ENCODE peak calls at places on chromosomes 16 and 17, in four cellular contexts. G is GM23248, N is K562, M is astrocyte. H is an unnamed sample.

GRCh38 chr16:85461814-85462404 is 151.2 kb upstream of the GSE1 start:
- DNase-seq in G (peak; percentile 76), N (peak; percentile 69), M (peak; percentile 36), H (peak; percentile 75)

GRCh38 chr16:50298075-50298460 is 31.7 kb downstream of the ADCY7 start:
- DNase-seq in G (no peak), N (no peak), M (no peak), H (no peak)

GRCh38 chr16:51237207-51237606 is 86.1 kb upstream of the SALL1 start:
- DNase-seq in G (no peak), N (no peak), M (no peak), H (no peak)

GRCh38 chr17:68719431-68719830 is 118.3 kb upstream of the FAM20A start:
- DNase-seq in G (peak; percentile 87), N (no peak), M (no peak), H (no peak)

GRCh38 chr17:16527298-16527697 is 35.3 kb upstream of the LRRC75A start:
- DNase-seq in G (no peak), N (no peak), M (no peak), H (no peak)

GRCh38 chr16:53600076-53600475 is 97.1 kb upstream of the AKTIP start:
- DNase-seq in G (peak; percentile 24), N (no peak), M (no peak), H (no peak)

GRCh38 chr17:7477392-7478275 is 1.8 kb downstream of the ZBTB4 start:
- DNase-seq in G (peak; percentile 92), N (no peak), M (peak; percentile 85), H (no peak)

GRCh38 chr16:11283820-11284248 is 2.7 kb upstream of the PRM1 start:
- DNase-seq in G (peak; percentile 29), N (no peak), M (no peak), H (no peak)

GRCh38 chr16:8736123-8736680 is 61.2 kb downstream of the TMEM186 start:
- DNase-seq in G (no peak), N (no peak), M (no peak), H (no peak)

GRCh38 chr16:59053911-59054310 is 319.8 kb upstream of the GOT2 start:
- DNase-seq in G (no peak), N (no peak), M (no peak), H (no peak)

GRCh38 chr17:59154335-59154720 is 658 bp downstream of the SKA2 start:
- DNase-seq in G (peak; percentile 80), N (peak; percentile 23), M (peak; percentile 40), H (peak; percentile 75)

GRCh38 chr17:46785696-46786095 is 32.8 kb downstream of the WNT3 start:
- DNase-seq in G (no peak), N (peak; percentile 60), M (no peak), H (no peak)

GRCh38 chr16:87603684-87604571 is 1.6 kb downstream of the JPH3 start:
- DNase-seq in G (no peak), N (no peak), M (no peak), H (no peak)
- TF ChIP-seq EZH2 in G (no peak), N (no peak), M (peak; percentile 66), H (no peak)

DNA sequence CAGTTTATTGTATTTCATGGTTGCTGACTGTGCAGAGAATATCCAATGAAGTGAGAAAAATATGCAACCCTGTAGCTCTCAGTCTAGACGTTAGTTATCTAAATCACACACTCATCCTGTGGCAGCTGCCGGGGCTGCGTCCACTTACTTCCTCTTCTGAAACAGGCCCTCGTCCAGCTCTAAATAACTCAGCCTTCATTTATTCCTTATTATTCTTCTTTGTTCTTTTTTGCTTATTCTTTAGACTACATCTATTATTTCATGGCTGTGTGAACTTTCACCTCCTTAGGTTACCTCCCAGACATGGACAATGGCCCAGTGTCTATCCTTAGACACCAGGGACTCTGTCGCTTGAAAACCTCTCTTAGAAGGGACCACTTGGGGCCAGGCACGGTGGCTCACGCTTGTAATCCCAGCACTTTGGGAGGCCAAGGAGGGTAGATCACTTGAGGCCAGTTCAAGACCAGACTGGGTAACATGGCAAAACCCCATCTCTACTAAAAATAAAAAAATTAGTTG is 3.4 kb upstream of the THUMPD1 start:
- DNase-seq in G (no peak), N (peak; percentile 38), M (no peak), H (no peak)
- H3K27ac ChIP-seq in G (no peak overlapping the region), N (peak overlapping the region; percentile 89), M (no peak overlapping the region), H (no peak overlapping the region)

DNA sequence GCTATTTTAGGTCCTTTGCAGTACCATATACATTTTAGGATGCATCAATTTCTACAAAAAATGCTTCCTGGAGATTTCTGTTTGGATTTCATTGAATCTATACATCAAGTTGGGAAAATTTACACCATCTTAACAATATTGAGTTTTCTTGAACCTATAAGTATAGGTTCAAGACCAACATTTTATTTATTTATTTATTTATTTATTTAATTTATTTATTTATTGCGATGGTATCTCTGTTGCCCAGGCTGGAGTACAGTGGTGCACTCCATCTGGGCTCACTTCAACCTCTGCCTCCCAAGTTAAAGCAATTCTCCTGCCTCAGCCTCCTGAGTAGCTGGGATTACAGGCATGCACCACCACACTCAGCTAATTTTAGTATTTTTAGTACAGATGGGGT is 125.0 kb upstream of the HS3ST2 start:
- DNase-seq in G (no peak), N (no peak), M (no peak), H (no peak)
- H3K27me3 ChIP-seq in G (no peaks in the 10 kb centered on the region), N (peaks cover under 1% of the 10 kb centered on the region), M (no peaks in the 10 kb centered on the region), H (peaks cover 24% of the 10 kb centered on the region)

DNA sequence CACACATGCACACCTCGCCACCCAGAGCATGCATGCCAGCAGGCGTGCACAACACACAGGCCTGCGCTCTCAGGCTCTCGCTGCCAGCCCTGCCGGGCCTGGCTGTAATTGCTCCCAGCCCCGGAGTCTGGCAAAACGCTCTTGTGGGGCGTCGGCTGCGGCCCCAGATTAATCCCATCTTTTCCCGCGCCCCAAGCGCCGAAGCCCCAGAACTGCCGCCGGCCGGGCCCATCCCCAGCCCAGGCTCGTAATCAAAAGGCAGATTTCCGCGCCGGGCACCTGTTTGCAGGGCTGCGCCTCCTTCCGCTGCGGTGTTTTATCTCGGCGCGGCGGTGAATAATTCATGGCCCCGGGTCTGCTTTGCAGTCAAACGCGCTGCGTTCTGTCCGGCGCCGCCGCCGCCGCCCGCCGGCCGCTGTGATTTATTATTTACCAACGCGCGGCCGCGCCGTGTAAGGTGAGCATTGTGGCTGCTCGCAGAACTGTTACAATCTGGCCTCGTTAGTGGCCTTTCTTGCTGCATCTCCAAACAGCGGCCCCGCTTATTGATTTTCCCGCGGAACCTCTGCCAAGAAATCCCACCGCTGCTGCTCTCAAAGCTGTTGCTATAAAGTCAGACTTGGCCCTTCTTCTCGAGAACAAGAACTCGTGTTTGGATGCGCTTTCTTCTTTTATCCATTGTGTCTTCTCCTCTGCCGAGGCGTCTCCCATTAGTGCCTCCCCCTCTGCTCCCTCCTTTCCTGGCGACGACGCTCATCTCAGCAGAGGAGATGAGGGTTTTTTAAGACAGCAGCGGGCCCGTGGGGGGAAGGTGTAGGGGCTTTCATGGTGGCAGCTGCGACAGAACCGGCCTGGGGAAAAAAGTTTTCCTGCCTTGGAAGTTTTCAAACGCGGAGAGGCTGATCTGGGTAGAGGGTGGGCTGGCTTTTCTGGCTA is 126.2 kb downstream of the IRX5 start:
- DNase-seq in G (peak; percentile 45), N (no peak), M (no peak), H (no peak)
- TF ChIP-seq EZH2 in G (no peak), N (no peak), M (no peak), H (no peak)

GRCh38 chr17:81003711-81004335 is 12.2 kb downstream of the CHMP6 start:
- DNase-seq in G (peak; percentile 60), N (peak; percentile 86), M (no peak), H (no peak)

GRCh38 chr17:81002013-81002384 is 10.4 kb downstream of the CHMP6 start:
- DNase-seq in G (no peak), N (peak; percentile 15), M (no peak), H (no peak)

GRCh38 chr17:81008140-81008539 is 16.5 kb downstream of the CHMP6 start:
- DNase-seq in G (peak; percentile 27), N (no peak), M (no peak), H (no peak)

GRCh38 chr17:81002409-81003361 is 11.0 kb downstream of the CHMP6 start:
- DNase-seq in G (peak; percentile 65), N (peak; percentile 79), M (peak; percentile 51), H (no peak)

GRCh38 chr17:81004336-81005015 is 12.8 kb downstream of the CHMP6 start:
- DNase-seq in G (peak; percentile 34), N (peak; percentile 39), M (no peak), H (no peak)
- H3K27ac ChIP-seq in G (no peak overlapping the region), N (no peak overlapping the region), M (no peak overlapping the region), H (no peak overlapping the region)